ENCODE peak calls at places on chromosome 3, in six cellular contexts. M, H, T, R, Z and G are unnamed samples.

GRCh38 chr3:112424394-112424793 is 74.9 kb downstream of the BTLA start:
- DNase-seq in M (no peak), H (no peak), T (no peak), R (no peak), Z (no peak), G (no peak)

GRCh38 chr3:45659661-45660566 is 29.3 kb upstream of the SACM1L start:
- DNase-seq in M (peak; percentile 84), H (no peak), T (peak; percentile 65), R (peak; percentile 73), Z (peak; percentile 57), G (peak; percentile 91)

GRCh38 chr3:172321035-172321434 is 127.2 kb downstream of the GHSR start:
- DNase-seq in M (no peak), H (no peak), T (no peak), R (no peak), Z (no peak), G (peak; percentile 25)

GRCh38 chr3:186883686-186884058 is 41.2 kb downstream of the ADIPOQ start:
- DNase-seq in M (no peak), H (no peak), T (no peak), R (no peak), Z (no peak), G (no peak)

GRCh38 chr3:194588741-194589140 is 44.5 kb downstream of the TMEM44 start:
- DNase-seq in M (no peak), H (no peak), T (no peak), R (no peak), Z (no peak), G (no peak)

GRCh38 chr3:13244695-13245449 is 171.6 kb upstream of the IQSEC1 start:
- DNase-seq in M (no peak), H (no peak), T (no peak), R (no peak), Z (no peak), G (no peak)

GRCh38 chr3:49780080-49780967 is 6.0 kb downstream of the IP6K1 start:
- DNase-seq in M (no peak), H (no peak), T (no peak), R (no peak), Z (no peak), G (no peak)

GRCh38 chr3:64196236-64196929 is 28.9 kb downstream of the PRICKLE2 start:
- DNase-seq in M (no peak), H (no peak), T (no peak), R (no peak), Z (no peak), G (peak; percentile 50)

GRCh38 chr3:64266065-64266874 is 41.0 kb upstream of the PRICKLE2 start:
- DNase-seq in M (no peak), H (peak; percentile 64), T (no peak), R (no peak), Z (no peak), G (no peak)

GRCh38 chr3:150970665-150971327 is 1.7 kb downstream of the CLRN1 start:
- DNase-seq in M (no peak), H (peak; percentile 3), T (no peak), R (no peak), Z (no peak), G (no peak)

GRCh38 chr3:120498947-120499346 is 48.2 kb upstream of the FSTL1 start:
- DNase-seq in M (no peak), H (peak; percentile 92), T (no peak), R (no peak), Z (no peak), G (peak; percentile 83)
- TF ChIP-seq CTCF in M (no peak), H (no peak), T (no peak), R (no peak), Z (no peak), G (no peak)

GRCh38 chr3:75001330-75001729 is 386.9 kb upstream of the CNTN3 start:
- DNase-seq in M (no peak), H (no peak), T (no peak), R (no peak), Z (no peak), G (peak; percentile 37)
- TF ChIP-seq CTCF in M (no peak), H (peak; percentile 21), T (no peak), R (peak; percentile 66), Z (peak; percentile 27), G (peak; percentile 53)

GRCh38 chr3:123876858-123877257 is 7.3 kb downstream of the MYLK start:
- DNase-seq in M (no peak), H (no peak), T (no peak), R (no peak), Z (no peak), G (peak; percentile 39)
- TF ChIP-seq CTCF in M (no peak), H (peak; percentile 7), T (no peak), R (peak; percentile 54), Z (no peak), G (peak; percentile 39)

GRCh38 chr3:177307391-177307790 is 110.1 kb upstream of the TBL1XR1 start:
- DNase-seq in M (no peak), H (no peak), T (no peak), R (no peak), Z (no peak), G (no peak)
- TF ChIP-seq CTCF in M (no peak), H (no peak), T (no peak), R (no peak), Z (no peak), G (no peak)

GRCh38 chr3:57822686-57823085 is 66.6 kb downstream of the SLMAP start:
- DNase-seq in M (no peak), H (no peak), T (no peak), R (no peak), Z (no peak), G (no peak)

GRCh38 chr3:57826952-57827723 is 71.0 kb downstream of the SLMAP start:
- DNase-seq in M (no peak), H (no peak), T (no peak), R (no peak), Z (no peak), G (peak; percentile 53)

GRCh38 chr3:57827757-57828156 is 71.6 kb downstream of the SLMAP start:
- DNase-seq in M (no peak), H (no peak), T (no peak), R (no peak), Z (no peak), G (no peak)

GRCh38 chr3:57825116-57825515 is 69.0 kb downstream of the SLMAP start:
- DNase-seq in M (no peak), H (no peak), T (no peak), R (no peak), Z (no peak), G (no peak)

GRCh38 chr3:57826286-57826951 is 70.3 kb downstream of the SLMAP start:
- DNase-seq in M (no peak), H (peak; percentile 2), T (no peak), R (no peak), Z (no peak), G (no peak)
- TF ChIP-seq CTCF in M (no peak), H (peak; percentile 24), T (peak; percentile 13), R (no peak), Z (no peak), G (no peak)

GRCh38 chr3:56926513-56927282 is 124.9 kb upstream of the ARHGEF3 start:
- DNase-seq in M (no peak), H (no peak), T (no peak), R (no peak), Z (no peak), G (no peak)
- TF ChIP-seq CTCF in M (no peak), H (no peak), T (no peak), R (no peak), Z (no peak), G (no peak)

GRCh38 chr3:110267304-110267703 is 804.3 kb upstream of the NECTIN3 start:
- DNase-seq in M (no peak), H (no peak), T (no peak), R (no peak), Z (no peak), G (no peak)
- TF ChIP-seq CTCF in M (no peak), H (no peak), T (no peak), R (no peak), Z (no peak), G (no peak)

DNA sequence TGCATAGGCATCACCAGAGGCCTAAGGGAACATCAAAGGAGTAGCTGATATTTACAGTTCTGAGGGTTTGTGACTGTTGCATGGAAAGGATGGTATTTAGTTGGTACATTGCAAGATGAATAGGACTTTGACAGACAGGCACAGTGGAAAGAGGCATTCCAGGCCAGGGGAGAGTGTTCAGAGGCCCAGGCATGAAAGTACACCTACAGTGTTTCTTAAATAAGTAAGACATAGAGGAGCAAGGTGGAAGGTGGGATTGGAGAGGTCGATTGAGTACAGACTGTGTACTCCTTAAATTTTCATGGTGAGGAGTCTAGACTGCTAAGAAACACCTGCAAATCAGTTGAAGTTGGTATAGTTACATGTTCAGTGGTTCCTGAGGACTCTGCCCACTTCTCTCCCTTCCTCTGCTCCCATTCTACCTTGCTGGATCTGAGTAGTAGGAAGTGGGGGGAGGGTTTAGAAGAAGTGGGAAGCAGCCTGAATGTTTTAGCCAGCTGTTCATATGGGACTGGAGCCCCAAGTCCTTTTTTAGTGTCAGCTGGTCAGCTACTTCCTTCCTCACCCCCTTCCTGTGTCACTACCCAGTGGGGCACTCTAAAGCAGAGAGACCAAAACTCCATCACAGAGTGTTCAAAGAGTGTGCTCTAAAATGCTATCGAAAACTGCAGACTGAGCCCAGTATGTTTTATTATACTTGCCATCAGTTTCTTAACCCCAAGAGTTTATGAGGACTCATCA is 14.0 kb downstream of the KLHL18 start:
- DNase-seq in M (no peak), H (no peak), T (no peak), R (no peak), Z (no peak), G (no peak)
- TF ChIP-seq CTCF in M (no peak), H (no peak), T (no peak), R (no peak), Z (no peak), G (no peak)

GRCh38 chr3:102529452-102529851 is 94.6 kb downstream of the ZPLD1 start:
- DNase-seq in M (no peak), H (no peak), T (no peak), R (no peak), Z (peak; percentile 8), G (peak; percentile 69)
- TF ChIP-seq CTCF in M (no peak), H (no peak), T (peak; percentile 10), R (peak; percentile 53), Z (no peak), G (peak; percentile 63)

GRCh38 chr3:72345980-72346379 is 502.3 kb downstream of the SHQ1 start:
- DNase-seq in M (no peak), H (no peak), T (no peak), R (no peak), Z (no peak), G (peak; percentile 28)

GRCh38 chr3:72345237-72345878 is 502.9 kb downstream of the SHQ1 start:
- DNase-seq in M (no peak), H (no peak), T (no peak), R (no peak), Z (no peak), G (no peak)

GRCh38 chr3:72348357-72348756 is 499.9 kb downstream of the SHQ1 start:
- DNase-seq in M (no peak), H (no peak), T (no peak), R (no peak), Z (no peak), G (no peak)

GRCh38 chr3:72346526-72346926 is 501.7 kb downstream of the SHQ1 start:
- DNase-seq in M (no peak), H (peak; percentile 97), T (peak; percentile 60), R (no peak), Z (no peak), G (no peak)

DNA sequence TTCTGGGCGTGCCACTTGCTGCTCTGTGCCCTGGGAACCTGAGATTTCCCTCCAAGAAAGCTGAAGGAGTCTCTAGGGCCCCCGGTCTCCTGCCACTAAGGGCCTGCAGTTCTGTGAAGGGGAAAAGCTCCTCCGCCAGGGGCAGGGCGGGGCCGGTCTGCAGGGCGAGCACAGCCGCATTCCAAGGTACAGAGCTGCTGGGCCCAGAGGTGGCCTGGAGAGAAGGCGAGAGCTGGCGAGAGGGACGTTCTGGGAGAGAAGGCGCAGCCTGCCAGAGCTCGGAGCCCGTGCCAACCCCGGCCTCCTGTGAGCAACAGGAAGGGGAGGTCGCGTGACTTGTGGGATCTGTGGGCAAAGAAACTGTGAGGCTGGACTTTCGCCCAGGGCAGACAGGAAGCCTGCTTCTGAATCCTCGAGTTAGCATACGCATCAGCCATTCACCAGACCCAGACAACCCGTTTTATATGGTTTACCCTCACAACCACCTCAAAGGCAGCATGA is 500.4 kb downstream of the SHQ1 start:
- DNase-seq in M (peak; percentile 79), H (peak; percentile 77), T (peak; percentile 72), R (no peak), Z (no peak), G (peak; percentile 76)
- TF ChIP-seq CTCF in M (no peak), H (no peak), T (no peak), R (no peak), Z (no peak), G (no peak)